ENCODE peak calls at places on chromosomes 5 and 9, in ten cellular contexts. B is HFFc6, V is AG10803, G is bronchial epithelial cell, U is astrocyte, N is AG04449, D is B cell, Q is mucosa of descending colon, I is fibroblast of the aortic adventitia, Z is fibroblast of pulmonary artery. H is an unnamed sample.

GRCh38 chr9:91817493-91818225 is 132.4 kb downstream of the ROR2 start:
- DNase-seq in B (peak), V (peak), G (peak), U (peak), N (peak), D (no peak), Q (no peak), I (peak), Z (peak), H (no peak)

GRCh38 chr9:20558609-20559016 is 63.7 kb downstream of the MLLT3 start:
- DNase-seq in B (peak), V (peak), G (peak), U (peak), N (peak), D (no peak), Q (no peak), I (peak), Z (peak), H (peak)

GRCh38 chr5:123422433-123423277 is 548 bp downstream of the CEP120 start:
- DNase-seq in B (peak), V (peak), G (peak), U (peak), N (no peak), D (peak), Q (no peak), I (peak), Z (peak), H (peak)

GRCh38 chr9:132995121-132995420 is 16.6 kb downstream of the GFI1B start:
- DNase-seq in B (no peak), V (no peak), G (no peak), U (no peak), N (no peak), D (no peak), Q (no peak), I (no peak), Z (no peak), H (no peak)

GRCh38 chr5:139046551-139046950 is 151.6 kb downstream of the SIL1 start:
- DNase-seq in B (no peak), V (peak), G (no peak), U (no peak), N (no peak), D (no peak), Q (no peak), I (peak), Z (peak), H (no peak)

GRCh38 chr5:150662731-150663516 is 1.9 kb downstream of the MYOZ3 start:
- DNase-seq in B (no peak), V (no peak), G (no peak), U (no peak), N (no peak), D (no peak), Q (no peak), I (no peak), Z (no peak), H (no peak)

GRCh38 chr9:126794441-126794840 is 10.4 kb upstream of the ZBTB43 start:
- DNase-seq in B (no peak), V (no peak), G (peak), U (no peak), N (no peak), D (no peak), Q (no peak), I (no peak), Z (no peak), H (peak)

GRCh38 chr9:14314929-14315753 is 1.2 kb upstream of the NFIB start:
- DNase-seq in B (no peak), V (no peak), G (peak), U (peak), N (no peak), D (peak), Q (peak), I (peak), Z (peak), H (peak)

GRCh38 chr9:88313364-88314220 is 74.7 kb upstream of the SPIN1 start:
- DNase-seq in B (no peak), V (no peak), G (no peak), U (no peak), N (no peak), D (no peak), Q (no peak), I (no peak), Z (no peak), H (no peak)

GRCh38 chr5:77076961-77077820 is 9.9 kb downstream of the ZBED3 start:
- DNase-seq in B (no peak), V (peak), G (peak), U (peak), N (no peak), D (peak), Q (peak), I (peak), Z (peak), H (peak)

GRCh38 chr5:159576902-159577301 is 246.6 kb upstream of the IL12B start:
- DNase-seq in B (no peak), V (no peak), G (no peak), U (no peak), N (no peak), D (no peak), Q (no peak), I (no peak), Z (no peak), H (no peak)

GRCh38 chr9:133118179-133118520 is 2.9 kb downstream of the RALGDS start:
- DNase-seq in B (no peak), V (no peak), G (no peak), U (no peak), N (no peak), D (no peak), Q (no peak), I (no peak), Z (no peak), H (no peak)

GRCh38 chr9:109342878-109343277 is 22.0 kb upstream of the EPB41L4B start:
- DNase-seq in B (no peak), V (no peak), G (no peak), U (no peak), N (no peak), D (no peak), Q (no peak), I (no peak), Z (no peak), H (no peak)

GRCh38 chr9:138038244-138038671 is 160.7 kb downstream of the CACNA1B start:
- DNase-seq in B (no peak), V (no peak), G (no peak), U (no peak), N (no peak), D (no peak), Q (no peak), I (no peak), Z (no peak), H (no peak)

GRCh38 chr5:120354126-120354525 is 110.0 kb upstream of the PRR16 start:
- DNase-seq in B (no peak), V (peak), G (no peak), U (no peak), N (no peak), D (no peak), Q (no peak), I (no peak), Z (no peak), H (no peak)

GRCh38 chr9:71741841-71742648 is 26.3 kb downstream of the CEMIP2 start:
- DNase-seq in B (no peak), V (no peak), G (peak), U (peak), N (no peak), D (no peak), Q (no peak), I (peak), Z (peak), H (peak)

GRCh38 chr5:139394123-139394653 is 716 bp downstream of the PROB1 start:
- DNase-seq in B (no peak), V (no peak), G (no peak), U (no peak), N (no peak), D (peak), Q (peak), I (no peak), Z (no peak), H (no peak)

GRCh38 chr5:103834216-103834615 is 271.6 kb upstream of the NUDT12 start:
- DNase-seq in B (no peak), V (no peak), G (no peak), U (no peak), N (no peak), D (no peak), Q (no peak), I (no peak), Z (no peak), H (no peak)

GRCh38 chr5:56588636-56589485 is 226.5 kb upstream of the MAP3K1 start:
- DNase-seq in B (no peak), V (no peak), G (no peak), U (no peak), N (no peak), D (peak), Q (peak), I (no peak), Z (no peak), H (no peak)

GRCh38 chr5:67516959-67517358 is 320.4 kb upstream of the CD180 start:
- DNase-seq in B (no peak), V (peak), G (peak), U (peak), N (no peak), D (no peak), Q (no peak), I (peak), Z (peak), H (peak)

GRCh38 chr9:17005085-17005484 is 129.8 kb upstream of the CNTLN start:
- DNase-seq in B (peak), V (peak), G (peak), U (peak), N (no peak), D (no peak), Q (peak), I (peak), Z (peak), H (peak)

GRCh38 chr9:95505676-95506437 is 10.9 kb downstream of the PTCH1 start:
- DNase-seq in B (no peak), V (peak), G (peak), U (peak), N (no peak), D (peak), Q (peak), I (peak), Z (peak), H (peak)

GRCh38 chr5:172509405-172509781 is 55.1 kb upstream of the SH3PXD2B start:
- DNase-seq in B (no peak), V (no peak), G (no peak), U (no peak), N (no peak), D (no peak), Q (no peak), I (no peak), Z (no peak), H (no peak)

GRCh38 chr5:181190711-181191525 is 14.1 kb downstream of the TRIM7 start:
- DNase-seq in B (no peak), V (peak), G (no peak), U (no peak), N (no peak), D (peak), Q (peak), I (peak), Z (peak), H (peak)

GRCh38 chr9:38117646-38118045 is 48.6 kb upstream of the SHB start:
- DNase-seq in B (no peak), V (peak), G (no peak), U (no peak), N (no peak), D (no peak), Q (no peak), I (no peak), Z (no peak), H (no peak)

GRCh38 chr9:98931990-98932389 is 11.7 kb upstream of the COL15A1 start:
- DNase-seq in B (no peak), V (no peak), G (no peak), U (no peak), N (no peak), D (no peak), Q (no peak), I (no peak), Z (no peak), H (no peak)

GRCh38 chr5:132751444-132751843 is 4.2 kb downstream of the CCNI2 start:
- DNase-seq in B (no peak), V (peak), G (peak), U (no peak), N (no peak), D (no peak), Q (no peak), I (peak), Z (peak), H (peak)

GRCh38 chr5:7717691-7718090 is 133.2 kb downstream of the CFAP90 start:
- DNase-seq in B (no peak), V (no peak), G (no peak), U (peak), N (no peak), D (no peak), Q (no peak), I (no peak), Z (no peak), H (no peak)

GRCh38 chr9:20980713-20981481 is 50.5 kb downstream of the HACD4 start:
- DNase-seq in B (peak), V (peak), G (peak), U (peak), N (peak), D (no peak), Q (no peak), I (peak), Z (peak), H (peak)

GRCh38 chr5:79464695-79465332 is 49.1 kb downstream of the HOMER1 start:
- DNase-seq in B (peak), V (peak), G (peak), U (peak), N (no peak), D (peak), Q (no peak), I (peak), Z (peak), H (peak)

GRCh38 chr9:91433180-91433579 is 9.5 kb upstream of the NFIL3 start:
- DNase-seq in B (peak), V (peak), G (peak), U (peak), N (peak), D (peak), Q (no peak), I (peak), Z (peak), H (peak)

DNA sequence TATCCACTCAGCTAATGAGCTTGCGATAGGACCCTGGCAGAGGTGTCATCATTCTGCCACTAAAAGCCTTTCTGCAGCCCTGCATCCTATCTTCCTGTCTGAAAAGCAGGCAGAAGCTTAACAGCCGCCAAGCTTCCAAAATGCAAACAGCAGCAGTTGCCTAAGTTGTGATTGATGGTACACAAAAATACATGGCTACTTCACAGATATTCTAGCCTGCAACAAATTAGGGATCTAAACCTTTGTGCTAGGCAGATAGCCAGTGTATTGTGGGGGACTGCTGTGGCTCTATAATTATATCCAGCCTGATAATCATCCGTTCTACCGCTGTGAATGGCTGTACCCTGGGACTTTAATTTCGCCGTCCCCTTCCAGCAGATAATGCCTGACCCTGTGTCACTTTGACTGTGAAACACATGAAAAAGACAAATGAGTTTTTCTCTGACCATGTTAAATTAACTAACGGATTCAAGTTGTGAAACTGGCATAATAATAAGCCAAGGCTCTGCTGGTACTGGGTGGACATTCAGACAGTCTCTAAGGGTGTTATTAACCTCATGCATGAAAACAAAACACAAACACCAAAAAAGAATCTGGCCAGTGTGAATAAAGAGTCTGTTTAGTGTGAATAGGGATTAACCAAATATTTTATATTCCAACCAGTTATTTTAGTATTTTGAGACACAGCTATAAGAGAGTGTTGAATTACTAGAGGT is 45.9 kb downstream of the SEMA6A start:
- DNase-seq in B (no peak), V (no peak), G (no peak), U (no peak), N (no peak), D (no peak), Q (no peak), I (no peak), Z (no peak), H (no peak)
- TF ChIP-seq CTCF in B (no peak), V (no peak), G (no peak), U (no peak), N (no peak), D (no peak), Q (no peak), I (no peak), Z (no peak), H (no peak)

GRCh38 chr9:68418259-68418845 is 61.9 kb downstream of the PGM5 start:
- DNase-seq in B (no peak), V (no peak), G (no peak), U (no peak), N (no peak), D (no peak), Q (no peak), I (no peak), Z (no peak), H (no peak)

GRCh38 chr9:68417762-68418161 is 61.4 kb downstream of the PGM5 start:
- DNase-seq in B (no peak), V (no peak), G (no peak), U (no peak), N (no peak), D (no peak), Q (no peak), I (no peak), Z (no peak), H (no peak)

GRCh38 chr9:68416891-68417570 is 60.6 kb downstream of the PGM5 start:
- DNase-seq in B (no peak), V (peak), G (peak), U (no peak), N (no peak), D (peak), Q (no peak), I (no peak), Z (no peak), H (peak)
- TF ChIP-seq CTCF in B (peak), V (peak), G (peak), U (no peak), N (no peak), D (no peak), Q (no peak), I (no peak), Z (peak), H (peak)

GRCh38 chr5:1666221-1666620 is 133.4 kb downstream of the MRPL36 start:
- DNase-seq in B (no peak), V (no peak), G (no peak), U (no peak), N (no peak), D (no peak), Q (no peak), I (no peak), Z (no peak), H (no peak)

GRCh38 chr5:1668141-1668721 is 131.4 kb downstream of the MRPL36 start:
- DNase-seq in B (no peak), V (no peak), G (no peak), U (no peak), N (no peak), D (no peak), Q (no peak), I (no peak), Z (no peak), H (no peak)

GRCh38 chr5:1667648-1668140 is 131.9 kb downstream of the MRPL36 start:
- DNase-seq in B (no peak), V (no peak), G (no peak), U (no peak), N (no peak), D (no peak), Q (no peak), I (no peak), Z (no peak), H (no peak)

GRCh38 chr5:1665803-1666202 is 133.8 kb downstream of the MRPL36 start:
- DNase-seq in B (no peak), V (no peak), G (no peak), U (no peak), N (no peak), D (no peak), Q (no peak), I (no peak), Z (no peak), H (no peak)

DNA sequence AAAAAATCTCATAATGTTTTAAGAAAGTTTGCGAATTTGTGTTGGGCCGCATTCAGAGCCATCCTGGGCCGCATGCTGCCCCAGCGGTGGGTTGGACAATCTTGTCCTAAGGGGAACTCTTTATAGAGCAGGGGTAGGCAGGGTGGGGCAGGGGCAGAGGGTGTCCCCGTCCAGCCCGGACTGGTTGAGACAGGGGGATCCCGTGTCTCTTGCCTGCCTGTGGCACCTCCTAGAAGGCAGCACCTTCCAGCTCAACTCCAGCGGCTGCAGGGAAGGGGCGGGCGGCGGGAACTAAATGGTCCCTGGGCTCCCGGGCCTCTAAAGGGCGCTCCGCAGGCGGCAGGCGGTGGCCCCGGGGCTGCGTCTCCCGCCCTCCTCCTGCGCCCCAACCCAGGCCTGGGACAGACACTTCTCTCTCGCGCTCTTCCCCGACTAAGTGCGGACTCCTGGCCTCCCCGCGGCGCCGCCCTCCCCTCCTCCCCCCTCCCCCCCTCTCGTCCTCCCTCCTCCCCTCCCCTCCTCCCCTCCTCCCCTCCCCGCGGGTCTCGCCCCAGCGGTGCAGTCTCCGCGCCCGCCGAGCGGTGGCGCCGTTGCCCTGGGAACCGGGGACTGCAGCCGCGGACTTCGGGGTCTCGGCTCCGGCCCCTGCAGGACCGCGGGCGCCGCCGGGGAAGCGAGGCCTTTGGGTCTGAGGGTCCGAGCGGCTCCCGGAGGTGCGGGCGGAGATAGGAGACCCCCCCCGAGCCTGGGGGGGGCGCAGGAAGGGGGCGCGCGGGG is 132.6 kb downstream of the MRPL36 start:
- DNase-seq in B (no peak), V (no peak), G (no peak), U (no peak), N (no peak), D (peak), Q (no peak), I (no peak), Z (peak), H (no peak)
- TF ChIP-seq CTCF in B (peak), V (no peak), G (peak), U (no peak), N (peak), D (peak), Q (no peak), I (peak), Z (peak), H (peak)

GRCh38 chr5:179140293-179140692 is 80.1 kb downstream of the ZNF354C start:
- DNase-seq in B (no peak), V (no peak), G (no peak), U (no peak), N (no peak), D (no peak), Q (no peak), I (no peak), Z (no peak), H (no peak)
- TF ChIP-seq CTCF in B (no peak), V (no peak), G (no peak), U (no peak), N (no peak), D (no peak), Q (no peak), I (no peak), Z (no peak), H (no peak)

GRCh38 chr5:1382248-1382700 is 37.4 kb upstream of the CLPTM1L start:
- DNase-seq in B (no peak), V (no peak), G (no peak), U (no peak), N (no peak), D (no peak), Q (no peak), I (no peak), Z (no peak), H (no peak)
- TF ChIP-seq CTCF in B (no peak), V (no peak), G (no peak), U (no peak), N (no peak), D (no peak), Q (no peak), I (no peak), Z (no peak), H (no peak)

GRCh38 chr9:89493671-89494070 is 4.2 kb downstream of the SEMA4D start:
- DNase-seq in B (no peak), V (no peak), G (no peak), U (no peak), N (no peak), D (no peak), Q (no peak), I (no peak), Z (no peak), H (no peak)
- TF ChIP-seq CTCF in B (no peak), V (no peak), G (no peak), U (no peak), N (no peak), D (no peak), Q (no peak), I (no peak), Z (no peak), H (no peak)

DNA sequence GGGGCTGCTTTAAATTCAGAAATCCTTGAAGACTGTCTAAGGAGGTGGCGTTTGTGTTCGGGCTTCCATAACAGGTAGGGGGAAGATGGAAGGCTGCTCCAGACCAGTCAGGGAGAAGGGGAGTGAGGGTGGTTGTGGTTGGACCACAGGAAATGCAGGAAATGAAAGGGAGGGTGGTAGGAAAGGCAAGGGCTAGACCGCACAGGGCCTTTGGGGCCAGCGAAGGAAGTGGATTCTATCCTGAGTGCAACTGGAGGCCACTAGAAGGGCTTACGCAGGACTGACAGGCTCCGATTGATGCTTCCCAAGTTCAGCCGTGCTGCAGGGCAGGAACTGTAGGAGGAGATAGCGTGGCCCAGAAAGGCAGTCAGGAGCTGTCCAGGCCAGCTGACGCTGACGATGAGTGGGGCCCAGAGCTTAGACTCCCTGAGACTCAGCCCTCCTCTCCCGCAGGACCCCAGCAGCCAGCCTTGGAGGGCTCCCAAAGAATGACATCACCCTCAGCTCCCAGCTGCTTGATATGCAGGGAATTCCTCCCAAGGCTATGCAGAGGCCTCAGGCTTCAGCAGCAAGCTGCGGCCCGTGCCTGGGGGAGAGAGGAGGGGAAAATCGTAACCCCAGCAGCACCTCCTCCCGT is 48.8 kb downstream of the KCNIP1 start:
- DNase-seq in B (peak), V (peak), G (no peak), U (peak), N (peak), D (no peak), Q (peak), I (peak), Z (peak), H (peak)
- TF ChIP-seq CTCF in B (no peak), V (no peak), G (no peak), U (no peak), N (no peak), D (no peak), Q (no peak), I (no peak), Z (peak), H (no peak)

H was measured in epithelial cell of esophagus.